ENCODE peak calls at places on chromosomes 2 and 18, in four cellular contexts. J is neuronal stem cell, X is H9, F is H1. W is an unnamed sample.

GRCh38 chr18:59742325-59743111 is 45.3 kb upstream of the CCBE1 start:
- DNase-seq in J (no peak), X (no peak), F (no peak), W (no peak)

GRCh38 chr2:85545780-85546240 is 6.8 kb downstream of the MAT2A start:
- DNase-seq in J (no peak), X (no peak), F (no peak), W (peak)

GRCh38 chr18:59096098-59096779 is 43.4 kb upstream of the SEC11C start:
- DNase-seq in J (peak), X (peak), F (peak), W (peak)

GRCh38 chr18:29512203-29512602 is 1335.3 kb upstream of the CDH2 start:
- DNase-seq in J (no peak), X (no peak), F (no peak), W (no peak)

GRCh38 chr2:182883451-182883850 is 17.0 kb upstream of the FRZB start:
- DNase-seq in J (no peak), X (no peak), F (no peak), W (no peak)

GRCh38 chr2:20624884-20625485 is 25.9 kb downstream of the HS1BP3 start:
- DNase-seq in J (no peak), X (no peak), F (no peak), W (no peak)

GRCh38 chr18:79489900-79490592 is 94.3 kb downstream of the NFATC1 start:
- DNase-seq in J (no peak), X (no peak), F (no peak), W (no peak)

GRCh38 chr2:147247749-147248148 is 597.1 kb upstream of the ACVR2A start:
- DNase-seq in J (no peak), X (no peak), F (no peak), W (no peak)

GRCh38 chr2:16204251-16204650 is 263.9 kb downstream of the MYCN start:
- DNase-seq in J (no peak), X (no peak), F (no peak), W (no peak)

GRCh38 chr18:47730795-47731194 is 199.7 kb downstream of the SMAD2 start:
- DNase-seq in J (no peak), X (no peak), F (no peak), W (peak)

GRCh38 chr18:73456643-73457042 is 588.9 kb upstream of the NETO1 start:
- DNase-seq in J (no peak), X (no peak), F (no peak), W (no peak)

GRCh38 chr2:61763605-61764034 is 90.2 kb downstream of the FAM161A start:
- DNase-seq in J (no peak), X (no peak), F (no peak), W (no peak)

GRCh38 chr2:9318461-9319337 is 104.6 kb downstream of the ITGB1BP1 start:
- DNase-seq in J (no peak), X (no peak), F (no peak), W (no peak)

GRCh38 chr2:120775801-120776589 is 40.3 kb downstream of the GLI2 start:
- DNase-seq in J (no peak), X (no peak), F (no peak), W (no peak)

GRCh38 chr18:58394607-58395425 is 234.1 kb downstream of the ALPK2 start:
- DNase-seq in J (no peak), X (peak), F (no peak), W (no peak)

GRCh38 chr2:62305421-62306176 is 109.7 kb downstream of the B3GNT2 start:
- DNase-seq in J (no peak), X (no peak), F (no peak), W (peak)

GRCh38 chr2:134402385-134402784 is 148.5 kb downstream of the MGAT5 start:
- DNase-seq in J (no peak), X (no peak), F (no peak), W (no peak)

GRCh38 chr2:47298739-47299138 is 104.2 kb upstream of the MSH2 start:
- DNase-seq in J (no peak), X (no peak), F (no peak), W (no peak)

GRCh38 chr18:73841661-73842060 is 306.0 kb downstream of the FBXO15 start:
- DNase-seq in J (no peak), X (no peak), F (no peak), W (no peak)

GRCh38 chr18:43017622-43018021 is 97.9 kb downstream of the RIT2 start:
- DNase-seq in J (no peak), X (no peak), F (no peak), W (no peak)

GRCh38 chr2:24493713-24494112 is 2.7 kb downstream of the NCOA1 start:
- DNase-seq in J (no peak), X (no peak), F (no peak), W (no peak)

GRCh38 chr2:27162151-27163121 is 13.6 kb downstream of the TCF23 start:
- DNase-seq in J (no peak), X (no peak), F (no peak), W (no peak)

GRCh38 chr18:63260075-63260754 is 59.4 kb downstream of the BCL2 start:
- DNase-seq in J (no peak), X (no peak), F (no peak), W (no peak)

GRCh38 chr18:35852786-35853185 is 119.7 kb upstream of the RMP24 start:
- DNase-seq in J (no peak), X (no peak), F (peak), W (no peak)

GRCh38 chr2:188117706-188118105 is 174.0 kb upstream of the GULP1 start:
- DNase-seq in J (no peak), X (no peak), F (no peak), W (no peak)

GRCh38 chr2:212022966-212023365 is 515.6 kb downstream of the ERBB4 start:
- DNase-seq in J (no peak), X (no peak), F (no peak), W (no peak)

GRCh38 chr2:10757814-10758286 is 36.4 kb downstream of the ATP6V1C2 start:
- DNase-seq in J (no peak), X (no peak), F (no peak), W (no peak)

GRCh38 chr18:45739268-45739667 is 15.3 kb downstream of the SLC14A1 start:
- DNase-seq in J (no peak), X (no peak), F (no peak), W (peak)

GRCh38 chr2:177056540-177056939 is 156.1 kb upstream of the HNRNPA3 start:
- DNase-seq in J (no peak), X (peak), F (no peak), W (peak)

GRCh38 chr18:61591200-61591719 is 258.0 kb downstream of the CDH20 start:
- DNase-seq in J (no peak), X (no peak), F (no peak), W (no peak)

DNA sequence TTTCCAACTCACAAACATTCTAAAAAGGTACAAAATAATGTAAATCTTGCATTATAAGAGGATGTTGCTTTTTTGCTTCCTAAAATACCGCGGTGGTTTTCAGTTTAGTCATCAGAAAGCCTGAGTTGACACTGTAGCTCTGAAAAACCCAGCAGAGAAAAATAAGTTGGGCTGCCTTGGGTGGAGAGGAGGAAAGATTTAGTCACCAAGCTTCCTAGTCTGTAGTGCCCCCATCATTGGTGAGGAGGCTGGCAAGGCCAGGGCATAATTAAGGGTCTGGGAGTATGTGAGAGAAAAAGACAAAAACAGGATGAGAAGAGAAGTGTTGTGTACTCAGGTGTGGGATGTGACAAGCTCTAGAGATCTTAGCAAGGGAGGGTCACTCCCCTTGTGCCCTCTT is 5.7 kb downstream of the PTPRM start:
- DNase-seq in J (no peak), X (no peak), F (no peak), W (no peak)
- H4K8ac ChIP-seq in J (no peak), X (no peak), F (no peak), W (no peak)

GRCh38 chr18:48843162-48843561 is 107.6 kb downstream of the SMAD7 start:
- DNase-seq in J (no peak), X (no peak), F (no peak), W (no peak)
- H4K8ac ChIP-seq in J (no peak), X (no peak), F (no peak), W (no peak)

DNA sequence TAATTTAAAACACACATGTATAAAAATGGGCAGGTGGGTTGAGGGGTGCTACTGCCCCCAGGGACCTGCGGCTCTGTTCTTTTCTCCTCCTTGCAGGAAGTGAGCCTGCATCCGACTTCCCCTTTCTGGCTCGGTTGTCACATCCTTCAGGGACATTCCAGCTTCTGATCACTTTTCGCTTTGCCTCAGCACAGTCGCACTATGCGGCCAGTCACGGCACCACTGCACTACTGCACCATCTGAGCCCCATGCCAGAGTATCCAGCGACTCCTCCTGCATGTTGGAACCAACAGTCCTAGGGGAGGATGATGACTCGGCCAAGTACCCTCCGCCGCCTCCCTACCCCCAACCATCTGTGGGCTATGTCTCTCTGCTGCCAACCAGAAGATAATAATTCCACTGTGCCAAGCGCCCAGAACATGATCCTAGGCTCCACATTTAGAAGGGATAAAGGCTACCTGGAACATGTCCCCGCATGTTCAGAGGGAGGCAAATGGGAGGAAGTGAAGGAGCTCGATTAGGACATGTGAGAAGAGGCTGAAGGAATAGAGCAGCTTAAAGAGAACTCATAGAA is 17.6 kb downstream of the CDC42EP3 start:
- DNase-seq in J (no peak), X (no peak), F (no peak), W (no peak)
- H4K8ac ChIP-seq in J (no peak), X (no peak), F (no peak), W (no peak)

GRCh38 chr2:239504643-239505235 is 103.9 kb upstream of the HDAC4 start:
- DNase-seq in J (no peak), X (no peak), F (no peak), W (no peak)

GRCh38 chr2:239509388-239510143 is 108.7 kb upstream of the HDAC4 start:
- DNase-seq in J (no peak), X (no peak), F (no peak), W (no peak)

GRCh38 chr2:239506101-239506808 is 105.4 kb upstream of the HDAC4 start:
- DNase-seq in J (no peak), X (peak), F (no peak), W (no peak)

GRCh38 chr2:239507576-239508258 is 106.9 kb upstream of the HDAC4 start:
- DNase-seq in J (no peak), X (no peak), F (no peak), W (no peak)

DNA sequence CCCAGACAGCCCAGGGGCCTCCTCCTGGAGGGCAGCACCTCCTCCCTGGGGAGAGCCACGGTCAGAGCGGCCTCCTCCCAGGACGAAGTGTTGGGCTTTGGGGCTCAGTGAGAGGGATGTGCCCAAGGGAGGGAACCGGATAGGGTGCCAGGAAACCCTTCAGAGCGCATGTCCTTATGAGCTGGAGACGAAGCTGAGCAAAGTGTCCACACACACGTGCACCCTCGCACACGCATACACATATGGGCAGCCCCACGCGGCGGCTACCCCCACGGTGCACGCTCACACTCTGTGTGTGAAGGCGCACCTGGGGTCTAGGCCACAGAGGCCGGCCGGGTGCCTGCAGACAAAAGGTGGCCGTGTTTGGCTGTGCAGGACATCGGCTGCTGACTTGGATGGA is 106.1 kb upstream of the HDAC4 start:
- DNase-seq in J (no peak), X (no peak), F (no peak), W (no peak)
- H4K8ac ChIP-seq in J (no peak), X (no peak), F (no peak), W (no peak)

GRCh38 chr2:30272761-30273573 is 41.6 kb downstream of the LBH start:
- DNase-seq in J (no peak), X (no peak), F (no peak), W (peak)
- H4K8ac ChIP-seq in J (no peak), X (no peak), F (no peak), W (no peak)

DNA sequence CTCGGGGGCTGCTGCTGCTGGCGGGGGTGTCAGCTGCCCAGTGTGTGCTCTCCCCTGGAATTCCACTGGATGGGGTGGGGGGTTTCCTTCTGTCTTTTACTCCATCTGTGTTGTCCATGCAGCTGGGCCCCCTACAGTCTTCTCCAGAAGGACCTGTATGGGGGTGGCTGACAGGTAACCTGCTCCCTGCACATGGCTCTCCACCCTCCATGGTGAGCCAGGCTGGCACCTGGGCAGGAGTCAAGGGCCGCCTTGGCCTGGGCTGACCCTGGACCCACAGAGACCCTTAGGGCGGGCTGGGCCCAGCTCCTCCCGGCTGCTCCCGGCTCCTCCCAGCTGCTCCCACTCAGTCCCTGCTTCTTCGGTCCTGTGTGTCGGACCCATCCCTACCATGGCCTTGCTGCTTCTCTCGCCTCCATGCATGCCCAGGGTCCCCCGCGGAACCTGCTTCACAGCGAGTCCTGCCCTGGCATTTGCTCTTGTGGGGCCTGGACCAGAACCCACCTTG is 15.0 kb downstream of the SNTG2 start:
- DNase-seq in J (no peak), X (no peak), F (no peak), W (no peak)
- H4K8ac ChIP-seq in J (no peak), X (no peak), F (no peak), W (no peak)

GRCh38 chr2:100294162-100294497 is 28.2 kb downstream of the LONRF2 start:
- DNase-seq in J (no peak), X (no peak), F (no peak), W (no peak)

GRCh38 chr2:100293341-100294161 is 28.8 kb downstream of the LONRF2 start:
- DNase-seq in J (no peak), X (no peak), F (no peak), W (no peak)

GRCh38 chr2:100301881-100302584 is 20.3 kb downstream of the LONRF2 start:
- DNase-seq in J (no peak), X (no peak), F (no peak), W (no peak)

GRCh38 chr2:100299548-100299947 is 22.8 kb downstream of the LONRF2 start:
- DNase-seq in J (no peak), X (no peak), F (no peak), W (no peak)

GRCh38 chr2:100297511-100297910 is 24.8 kb downstream of the LONRF2 start:
- DNase-seq in J (no peak), X (no peak), F (no peak), W (no peak)
- H4K8ac ChIP-seq in J (no peak), X (no peak), F (no peak), W (no peak)

DNA sequence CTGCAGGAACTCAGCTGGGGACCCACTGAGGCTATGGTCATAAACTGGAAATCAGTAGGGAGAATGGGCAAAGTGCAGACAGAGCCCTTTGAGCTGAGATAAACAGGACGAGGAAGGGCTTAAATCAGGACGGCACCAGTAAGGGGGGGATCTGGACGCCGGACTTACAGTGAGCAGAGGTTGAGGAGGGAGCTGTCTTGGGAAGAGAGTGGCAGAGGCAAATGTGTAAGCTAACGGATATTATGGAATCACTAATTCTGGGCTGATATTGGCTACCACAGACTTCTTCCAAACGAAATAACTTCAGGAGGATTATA is 540 bp downstream of the CYP27A1 start:
- DNase-seq in J (no peak), X (no peak), F (no peak), W (peak)
- H4K8ac ChIP-seq in J (no peak), X (no peak), F (peak), W (no peak)

W was measured in mesendoderm.